ENCODE peak calls at places on chromosomes 3 and 15, in ten cellular contexts. K, L, M, C, T, Y, X, D, R and O are unnamed samples.

GRCh38 chr3:57956119-57956832 is 51.9 kb upstream of the FLNB start:
- DNase-seq in K (no peak), L (no peak), M (no peak), C (peak), T (peak), Y (no peak), X (no peak), D (no peak), R (no peak), O (peak)

GRCh38 chr15:101149864-101150722 is 101.8 kb downstream of the CHSY1 start:
- DNase-seq in K (no peak), L (no peak), M (no peak), C (no peak), T (no peak), Y (no peak), X (no peak), D (no peak), R (no peak), O (no peak)

GRCh38 chr3:194976049-194976451 is 290.4 kb downstream of the FAM43A start:
- DNase-seq in K (no peak), L (no peak), M (no peak), C (no peak), T (no peak), Y (no peak), X (no peak), D (no peak), R (no peak), O (no peak)

GRCh38 chr15:55827204-55827603 is 84.3 kb upstream of the PRTG start:
- DNase-seq in K (no peak), L (no peak), M (no peak), C (no peak), T (no peak), Y (no peak), X (no peak), D (no peak), R (no peak), O (no peak)

GRCh38 chr3:112375117-112375516 is 42.2 kb downstream of the CD200 start:
- DNase-seq in K (no peak), L (no peak), M (no peak), C (no peak), T (peak), Y (no peak), X (no peak), D (no peak), R (no peak), O (no peak)

GRCh38 chr3:86921981-86922680 is 68.8 kb downstream of the VGLL3 start:
- DNase-seq in K (no peak), L (no peak), M (no peak), C (no peak), T (peak), Y (no peak), X (no peak), D (no peak), R (no peak), O (no peak)

GRCh38 chr15:45320581-45320980 is 57.8 kb downstream of the GATM start:
- DNase-seq in K (no peak), L (no peak), M (no peak), C (no peak), T (no peak), Y (no peak), X (no peak), D (no peak), R (no peak), O (no peak)

GRCh38 chr3:62873672-62874397 is 1.4 kb downstream of the CADPS start:
- DNase-seq in K (peak), L (no peak), M (peak), C (peak), T (no peak), Y (peak), X (peak), D (no peak), R (peak), O (no peak)

GRCh38 chr15:55649058-55649423 is 60.9 kb upstream of the PYGO1 start:
- DNase-seq in K (no peak), L (no peak), M (no peak), C (no peak), T (peak), Y (no peak), X (no peak), D (no peak), R (no peak), O (peak)

GRCh38 chr15:52514482-52514881 is 14.2 kb downstream of the MYO5A start:
- DNase-seq in K (no peak), L (no peak), M (no peak), C (no peak), T (no peak), Y (no peak), X (no peak), D (no peak), R (no peak), O (no peak)

GRCh38 chr3:195540031-195540430 is 3.1 kb downstream of the PPP1R2 start:
- DNase-seq in K (no peak), L (no peak), M (no peak), C (no peak), T (no peak), Y (no peak), X (no peak), D (no peak), R (no peak), O (no peak)

GRCh38 chr3:47542614-47543173 is 29.2 kb upstream of the ELP6 start:
- DNase-seq in K (no peak), L (no peak), M (peak), C (peak), T (peak), Y (no peak), X (peak), D (no peak), R (no peak), O (no peak)

GRCh38 chr3:43770426-43771103 is 79.8 kb downstream of the ABHD5 start:
- DNase-seq in K (peak), L (peak), M (no peak), C (peak), T (peak), Y (no peak), X (no peak), D (no peak), R (peak), O (no peak)

GRCh38 chr3:78823859-78824258 is 943.9 kb downstream of the ROBO1 start:
- DNase-seq in K (no peak), L (no peak), M (no peak), C (no peak), T (peak), Y (no peak), X (no peak), D (no peak), R (no peak), O (no peak)

GRCh38 chr15:101242999-101243336 is 8.9 kb downstream of the CHSY1 start:
- DNase-seq in K (no peak), L (no peak), M (no peak), C (peak), T (no peak), Y (no peak), X (no peak), D (no peak), R (no peak), O (no peak)